ENCODE peak calls at places on chromosome 17, in six cellular contexts. I is germinal center, N is iPS-NIHi11, M is hypothalamus, O is HS-27A, L is HS-5. X is an unnamed sample.

GRCh38 chr17:70702683-70703255 is 533.4 kb downstream of the KCNJ2 start:
- DNase-seq in I (no peak), N (peak), M (no peak), O (no peak), L (no peak), X (no peak)

GRCh38 chr17:15194859-15195277 is 70.3 kb downstream of the PMP22 start:
- DNase-seq in I (no peak), N (no peak), M (no peak), O (no peak), L (no peak), X (no peak)

GRCh38 chr17:34579979-34580684 is 750 bp downstream of the TMEM132E start:
- DNase-seq in I (no peak), N (peak), M (no peak), O (no peak), L (no peak), X (peak)

GRCh38 chr17:77356109-77356689 is 215.4 kb downstream of the SEC14L1 start:
- DNase-seq in I (no peak), N (no peak), M (no peak), O (no peak), L (no peak), X (peak)

GRCh38 chr17:41657936-41658335 is 30.7 kb upstream of the EIF1 start:
- DNase-seq in I (no peak), N (no peak), M (no peak), O (no peak), L (no peak), X (no peak)

GRCh38 chr17:4577386-4577993 is 6.8 kb upstream of the SMTNL2 start:
- DNase-seq in I (no peak), N (no peak), M (no peak), O (no peak), L (no peak), X (no peak)

GRCh38 chr17:75531724-75532090 is 6.2 kb downstream of the LLGL2 start:
- DNase-seq in I (no peak), N (peak), M (no peak), O (no peak), L (no peak), X (peak)

GRCh38 chr17:81842378-81842724 is 7.5 kb upstream of the PPP1R27 start:
- DNase-seq in I (no peak), N (no peak), M (no peak), O (no peak), L (no peak), X (no peak)

GRCh38 chr17:81142301-81143199 is 22.8 kb upstream of the PVALEF start:
- DNase-seq in I (peak), N (peak), M (peak), O (no peak), L (peak), X (peak)

GRCh38 chr17:8859804-8860430 is 7.6 kb downstream of the PIK3R6 start:
- DNase-seq in I (no peak), N (no peak), M (no peak), O (no peak), L (no peak), X (peak)

GRCh38 chr17:17876959-17877547 is 40.3 kb upstream of the SREBF1 start:
- DNase-seq in I (no peak), N (no peak), M (no peak), O (no peak), L (no peak), X (no peak)

GRCh38 chr17:38451840-38452529 is 23.7 kb downstream of the ARHGAP23 start:
- DNase-seq in I (no peak), N (peak), M (no peak), O (peak), L (no peak), X (peak)

GRCh38 chr17:81615401-81615930 is 21.4 kb downstream of the NPLOC4 start:
- DNase-seq in I (no peak), N (no peak), M (no peak), O (no peak), L (no peak), X (no peak)

GRCh38 chr17:8376302-8377067 is at the start of gene KRABD2:
- DNase-seq in I (peak), N (peak), M (peak), O (peak), L (no peak), X (peak)

GRCh38 chr17:10119203-10120112 is 78.9 kb downstream of the GAS7 start:
- DNase-seq in I (no peak), N (peak), M (peak), O (no peak), L (no peak), X (peak)

GRCh38 chr17:75764711-75765421 is at the start of gene GALK1:
- DNase-seq in I (peak), N (peak), M (peak), O (no peak), L (no peak), X (peak)

GRCh38 chr17:39650121-39650579 is 13.2 kb downstream of the STARD3 start:
- DNase-seq in I (no peak), N (no peak), M (no peak), O (no peak), L (no peak), X (no peak)

GRCh38 chr17:51165680-51166197 is 472 bp upstream of the NME2 start:
- DNase-seq in I (no peak), N (peak), M (no peak), O (no peak), L (peak), X (no peak)